ENCODE peak calls at places on chromosomes 16 and 17, in five cellular contexts. One of them, this sample, is unnamed.

GRCh38 chr17:20926532-20926931 is 116.3 kb downstream of the USP22 start:
- DNase-seq in CD8-positive, alpha-beta T cell: no peak
- DNase-seq in astrocyte of the spinal cord: peak; percentile 42
- DNase-seq in HCT116: no peak
- DNase-seq in fibroblast of lung: peak; percentile 50
- DNase-seq in this sample: no peak

GRCh38 chr16:56549744-56550385 is 15.0 kb upstream of the MT4 start:
- DNase-seq in HCT116: no peak
- DNase-seq in CD8-positive, alpha-beta T cell: no peak
- DNase-seq in fibroblast of lung: no peak
- DNase-seq in astrocyte of the spinal cord: no peak
- DNase-seq in this sample: no peak

GRCh38 chr17:30323895-30324319 is 9.9 kb downstream of the TMIGD1 start:
- DNase-seq in astrocyte of the spinal cord: peak; percentile 30
- DNase-seq in CD8-positive, alpha-beta T cell: peak; percentile 51
- DNase-seq in fibroblast of lung: peak; percentile 53
- DNase-seq in HCT116: peak; percentile 35
- DNase-seq in this sample: no peak

GRCh38 chr17:64004903-64005733 is 7.0 kb downstream of the PRR29 start:
- DNase-seq in CD8-positive, alpha-beta T cell: no peak
- DNase-seq in astrocyte of the spinal cord: no peak
- DNase-seq in fibroblast of lung: no peak
- DNase-seq in HCT116: no peak
- DNase-seq in this sample: no peak

GRCh38 chr16:4338125-4338582 is 13.0 kb downstream of the PAM16 start:
- DNase-seq in HCT116: no peak
- DNase-seq in astrocyte of the spinal cord: no peak
- DNase-seq in fibroblast of lung: no peak
- DNase-seq in CD8-positive, alpha-beta T cell: no peak
- DNase-seq in this sample: no peak

GRCh38 chr17:39057807-39058206 is 90.6 kb upstream of the FBXO47 start:
- DNase-seq in CD8-positive, alpha-beta T cell: no peak
- DNase-seq in HCT116: no peak
- DNase-seq in astrocyte of the spinal cord: no peak
- DNase-seq in fibroblast of lung: no peak
- DNase-seq in this sample: no peak

GRCh38 chr17:45345554-45346254 is 28.9 kb upstream of the MAP3K14 start:
- DNase-seq in astrocyte of the spinal cord: peak; percentile 70
- DNase-seq in fibroblast of lung: peak; percentile 98
- DNase-seq in HCT116: no peak
- DNase-seq in CD8-positive, alpha-beta T cell: no peak
- DNase-seq in this sample: no peak

GRCh38 chr17:43645765-43646481 is 15.8 kb downstream of the MEOX1 start:
- DNase-seq in fibroblast of lung: peak; percentile 30
- DNase-seq in HCT116: no peak
- DNase-seq in astrocyte of the spinal cord: no peak
- DNase-seq in CD8-positive, alpha-beta T cell: peak; percentile 21
- DNase-seq in this sample: no peak

GRCh38 chr17:63331301-63331700 is 114.8 kb downstream of the CYB561 start:
- DNase-seq in CD8-positive, alpha-beta T cell: no peak
- DNase-seq in HCT116: no peak
- DNase-seq in astrocyte of the spinal cord: no peak
- DNase-seq in fibroblast of lung: no peak
- DNase-seq in this sample: no peak

GRCh38 chr16:84459941-84460405 is 44.5 kb downstream of the MEAK7 start:
- DNase-seq in fibroblast of lung: no peak
- DNase-seq in HCT116: no peak
- DNase-seq in CD8-positive, alpha-beta T cell: no peak
- DNase-seq in astrocyte of the spinal cord: no peak
- DNase-seq in this sample: no peak

GRCh38 chr17:250487-251300 is 69.2 kb upstream of the DOC2B start:
- DNase-seq in HCT116: no peak
- DNase-seq in astrocyte of the spinal cord: no peak
- DNase-seq in fibroblast of lung: no peak
- DNase-seq in CD8-positive, alpha-beta T cell: no peak
- DNase-seq in this sample: no peak

GRCh38 chr17:71251276-71251675 is 869.5 kb upstream of the SOX9 start:
- DNase-seq in astrocyte of the spinal cord: peak; percentile 16
- DNase-seq in CD8-positive, alpha-beta T cell: no peak
- DNase-seq in fibroblast of lung: peak; percentile 41
- DNase-seq in HCT116: no peak
- DNase-seq in this sample: no peak

GRCh38 chr17:13749566-13750235 is 148.0 kb upstream of the HS3ST3A1 start:
- DNase-seq in astrocyte of the spinal cord: no peak
- DNase-seq in CD8-positive, alpha-beta T cell: no peak
- DNase-seq in HCT116: no peak
- DNase-seq in fibroblast of lung: no peak
- DNase-seq in this sample: no peak

GRCh38 chr17:48162946-48163506 is 55.5 kb downstream of the SNX11 start:
- DNase-seq in CD8-positive, alpha-beta T cell: no peak
- DNase-seq in fibroblast of lung: no peak
- DNase-seq in HCT116: no peak
- DNase-seq in astrocyte of the spinal cord: peak; percentile 47
- DNase-seq in this sample: no peak

GRCh38 chr16:87550510-87550961 is 51.8 kb upstream of the JPH3 start:
- DNase-seq in fibroblast of lung: no peak
- DNase-seq in astrocyte of the spinal cord: no peak
- DNase-seq in CD8-positive, alpha-beta T cell: peak; percentile 53
- DNase-seq in HCT116: no peak
- DNase-seq in this sample: peak; percentile 38

GRCh38 chr17:9105068-9105868 is 84.0 kb downstream of the NTN1 start:
- DNase-seq in HCT116: no peak
- DNase-seq in CD8-positive, alpha-beta T cell: no peak
- DNase-seq in fibroblast of lung: no peak
- DNase-seq in astrocyte of the spinal cord: no peak
- DNase-seq in this sample: no peak

GRCh38 chr16:57938484-57938883 is 32.4 kb downstream of the CNGB1 start:
- DNase-seq in CD8-positive, alpha-beta T cell: no peak
- DNase-seq in HCT116: no peak
- DNase-seq in fibroblast of lung: no peak
- DNase-seq in astrocyte of the spinal cord: no peak
- DNase-seq in this sample: no peak
- H3K4me3 ChIP-seq in CD8-positive, alpha-beta T cell: no peak overlapping the region
- H3K4me3 ChIP-seq in HCT116: no peak overlapping the region
- H3K4me3 ChIP-seq in fibroblast of lung: no peak overlapping the region
- H3K4me3 ChIP-seq in astrocyte of the spinal cord: no peak overlapping the region
- H3K4me3 ChIP-seq in this sample: no peak overlapping the region

DNA sequence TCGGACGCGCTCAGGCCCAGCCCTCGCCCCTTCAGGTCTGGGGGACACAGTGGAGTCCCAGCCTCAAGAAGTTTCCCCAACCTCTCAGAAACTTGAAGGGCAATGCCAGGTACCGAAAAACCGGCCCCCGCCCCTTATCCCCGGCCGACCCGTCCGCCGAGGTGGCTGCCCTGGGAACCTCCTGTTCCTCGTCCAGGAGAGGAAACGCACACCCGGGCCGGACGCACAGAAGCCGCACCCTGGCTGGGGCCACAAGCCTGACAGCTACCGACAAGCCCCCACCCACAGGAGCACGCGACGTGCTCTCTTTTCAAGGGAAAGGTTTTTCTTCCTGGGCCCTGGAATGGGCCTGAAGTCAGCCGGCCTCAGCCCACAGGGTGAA is 37.2 kb downstream of the CBFA2T3 start:
- DNase-seq in HCT116: no peak
- DNase-seq in CD8-positive, alpha-beta T cell: peak; percentile 16
- DNase-seq in astrocyte of the spinal cord: no peak
- DNase-seq in fibroblast of lung: no peak
- DNase-seq in this sample: no peak
- H3K4me3 ChIP-seq in HCT116: peak overlapping the region; percentile 60
- H3K4me3 ChIP-seq in CD8-positive, alpha-beta T cell: no peak overlapping the region
- H3K4me3 ChIP-seq in astrocyte of the spinal cord: no peak overlapping the region
- H3K4me3 ChIP-seq in fibroblast of lung: no peak overlapping the region
- H3K4me3 ChIP-seq in this sample: no peak overlapping the region

DNA sequence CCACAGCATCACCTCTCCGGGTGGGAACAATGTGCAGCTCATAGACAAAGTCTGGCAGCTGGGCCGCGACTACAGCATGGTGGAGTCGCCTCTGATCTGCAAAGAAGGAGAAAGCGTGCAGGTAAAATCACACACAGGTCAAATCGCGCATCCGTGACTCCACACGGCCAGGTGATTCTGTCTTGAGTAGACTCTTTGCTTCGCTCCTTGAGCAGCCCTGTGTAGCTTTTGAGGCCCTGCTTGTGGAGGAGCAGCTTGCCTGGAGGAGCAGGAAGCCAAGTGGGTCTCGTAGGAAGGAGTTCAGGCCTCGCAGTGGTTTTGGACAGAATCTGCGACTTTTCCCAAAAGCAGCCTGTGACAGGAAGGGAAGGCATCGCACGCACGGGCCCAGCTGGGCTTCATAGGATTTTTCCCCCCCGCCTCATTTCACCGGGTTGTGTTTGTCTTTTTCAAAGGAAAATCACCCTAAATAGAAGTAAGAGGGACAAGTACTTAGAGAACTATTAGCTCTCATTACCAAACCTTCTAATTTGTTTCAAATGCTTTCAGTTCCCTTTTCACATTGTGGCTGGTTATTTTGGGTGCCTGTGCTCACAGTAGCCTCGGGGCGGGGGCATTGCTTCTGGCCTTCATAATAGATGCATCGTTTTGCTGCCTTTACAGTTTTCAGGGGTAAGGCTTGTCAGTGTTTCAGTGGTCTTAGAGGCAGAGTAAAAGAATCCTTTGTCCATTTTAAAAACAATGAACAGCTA is 71.5 kb downstream of the SEC14L1 start:
- DNase-seq in astrocyte of the spinal cord: no peak
- DNase-seq in fibroblast of lung: no peak
- DNase-seq in HCT116: no peak
- DNase-seq in CD8-positive, alpha-beta T cell: no peak
- DNase-seq in this sample: no peak
- H3K4me3 ChIP-seq in astrocyte of the spinal cord: no peak overlapping the region
- H3K4me3 ChIP-seq in fibroblast of lung: no peak overlapping the region
- H3K4me3 ChIP-seq in HCT116: no peak overlapping the region
- H3K4me3 ChIP-seq in CD8-positive, alpha-beta T cell: no peak overlapping the region
- H3K4me3 ChIP-seq in this sample: no peak overlapping the region

DNA sequence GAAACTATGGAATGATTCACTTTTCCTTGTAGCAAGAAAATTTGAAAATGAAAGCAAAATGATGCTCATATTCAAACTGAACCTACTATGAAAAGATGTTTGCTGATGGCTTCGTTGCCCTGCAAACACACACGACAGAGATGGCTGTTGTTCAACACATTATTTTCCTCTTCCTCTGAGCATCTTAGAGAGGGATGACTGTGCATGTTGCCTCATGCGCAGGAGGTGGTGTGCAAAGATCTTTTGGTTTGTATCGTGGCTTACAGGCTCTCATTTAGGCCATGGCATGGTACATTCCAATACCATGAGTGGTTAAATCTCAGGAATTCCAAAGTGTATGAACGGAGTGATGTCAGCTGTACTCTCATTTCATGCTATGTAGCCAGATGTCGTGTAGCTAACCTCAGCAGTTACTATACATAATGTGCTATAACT is 164.5 kb downstream of the PRKCA start:
- DNase-seq in HCT116: peak; percentile 92
- DNase-seq in fibroblast of lung: peak; percentile 99
- DNase-seq in CD8-positive, alpha-beta T cell: no peak
- DNase-seq in astrocyte of the spinal cord: peak; percentile 99
- DNase-seq in this sample: no peak
- H3K4me3 ChIP-seq in HCT116: peak overlapping the region; percentile 15
- H3K4me3 ChIP-seq in fibroblast of lung: peak overlapping the region; percentile 18
- H3K4me3 ChIP-seq in CD8-positive, alpha-beta T cell: no peak overlapping the region
- H3K4me3 ChIP-seq in astrocyte of the spinal cord: no peak overlapping the region
- H3K4me3 ChIP-seq in this sample: peak overlapping the region; percentile 47

GRCh38 chr17:50637829-50638571 is 3.3 kb downstream of the ABCC3 start:
- DNase-seq in HCT116: no peak
- DNase-seq in fibroblast of lung: no peak
- DNase-seq in CD8-positive, alpha-beta T cell: no peak
- DNase-seq in astrocyte of the spinal cord: no peak
- DNase-seq in this sample: no peak

GRCh38 chr17:50635720-50636144 is 1.1 kb downstream of the ABCC3 start:
- DNase-seq in astrocyte of the spinal cord: no peak
- DNase-seq in CD8-positive, alpha-beta T cell: no peak
- DNase-seq in fibroblast of lung: no peak
- DNase-seq in HCT116: no peak
- DNase-seq in this sample: no peak

GRCh38 chr17:50634915-50635719 is 436 bp downstream of the ABCC3 start:
- DNase-seq in astrocyte of the spinal cord: no peak
- DNase-seq in CD8-positive, alpha-beta T cell: no peak
- DNase-seq in HCT116: no peak
- DNase-seq in fibroblast of lung: no peak
- DNase-seq in this sample: no peak

GRCh38 chr17:50636804-50637195 is 2.1 kb downstream of the ABCC3 start:
- DNase-seq in CD8-positive, alpha-beta T cell: no peak
- DNase-seq in astrocyte of the spinal cord: no peak
- DNase-seq in HCT116: no peak
- DNase-seq in fibroblast of lung: no peak
- DNase-seq in this sample: no peak

DNA sequence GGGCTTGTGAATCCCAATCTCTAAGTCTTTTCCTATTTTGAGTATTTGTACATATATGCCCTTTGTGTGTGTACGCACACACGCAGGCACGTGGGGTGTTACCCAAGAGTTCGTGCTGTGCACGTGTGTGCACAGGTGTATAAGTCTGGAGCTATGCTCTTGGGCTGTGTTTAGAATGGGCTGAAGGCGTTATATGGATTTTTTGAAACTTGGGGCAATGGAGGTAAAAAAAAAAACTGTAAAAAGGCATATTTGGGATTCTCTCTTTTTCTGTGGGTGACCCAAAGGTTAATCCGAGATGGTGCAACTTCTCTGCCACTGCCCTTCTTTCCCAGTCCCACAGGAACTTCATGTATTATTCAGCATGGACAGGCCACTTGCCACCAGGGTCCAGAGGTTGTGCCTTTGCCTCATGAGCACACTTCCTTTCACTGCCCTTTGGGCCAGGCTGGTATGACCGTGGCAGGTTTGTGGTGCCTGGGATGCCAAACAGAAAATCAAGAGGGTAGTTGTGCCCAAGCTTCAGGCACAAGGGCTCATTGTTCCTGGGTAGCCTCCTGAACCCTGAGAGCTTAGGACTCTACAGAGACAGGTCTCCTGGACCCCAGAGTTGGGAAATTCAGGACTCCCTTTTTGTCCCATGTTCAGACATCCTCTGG is 1.6 kb downstream of the ABCC3 start:
- DNase-seq in HCT116: no peak
- DNase-seq in astrocyte of the spinal cord: no peak
- DNase-seq in fibroblast of lung: no peak
- DNase-seq in CD8-positive, alpha-beta T cell: no peak
- DNase-seq in this sample: no peak
- H3K4me3 ChIP-seq in HCT116: peak overlapping the region; percentile 69
- H3K4me3 ChIP-seq in astrocyte of the spinal cord: peak overlapping the region; percentile 45
- H3K4me3 ChIP-seq in fibroblast of lung: no peak overlapping the region
- H3K4me3 ChIP-seq in CD8-positive, alpha-beta T cell: no peak overlapping the region
- H3K4me3 ChIP-seq in this sample: no peak overlapping the region

This sample was measured in CD4-positive, CD25-positive, alpha-beta regulatory T cell.